ENCODE peak calls at places on chromosomes 2 and 18, in eight cellular contexts. L is AG10803, G is Peyer's patch, H is kidney, X is GM23338, E is GM20000, O is IMR-90, D is astrocyte of the spinal cord. Y is an unnamed sample.

GRCh38 chr18:27735117-27735516 is 441.8 kb downstream of the CDH2 start:
- DNase-seq in L (no peak), G (no peak), H (no peak), X (no peak), E (no peak), O (no peak), D (no peak), Y (no peak)

GRCh38 chr2:180203972-180204371 is 196.9 kb upstream of the CWC22 start:
- DNase-seq in L (peak; percentile 75), G (no peak), H (no peak), X (no peak), E (no peak), O (peak; percentile 80), D (peak; percentile 17), Y (no peak)

GRCh38 chr2:15730545-15731212 is 139.0 kb downstream of the DDX1 start:
- DNase-seq in L (peak; percentile 93), G (peak; percentile 53), H (peak; percentile 98), X (no peak), E (no peak), O (peak; percentile 92), D (peak; percentile 98), Y (peak; percentile 63)

GRCh38 chr2:219247678-219248642 is 2.7 kb downstream of the STK16 start:
- DNase-seq in L (no peak), G (peak; percentile 75), H (peak; percentile 59), X (peak; percentile 54), E (no peak), O (no peak), D (no peak), Y (peak; percentile 47)

GRCh38 chr2:128550801-128551416 is 232.2 kb upstream of the HS6ST1 start:
- DNase-seq in L (no peak), G (no peak), H (no peak), X (no peak), E (no peak), O (no peak), D (no peak), Y (no peak)

GRCh38 chr2:211881449-211881848 is 657.2 kb downstream of the ERBB4 start:
- DNase-seq in L (no peak), G (no peak), H (no peak), X (peak; percentile 67), E (no peak), O (no peak), D (no peak), Y (no peak)

GRCh38 chr2:175880-176800 is 87.7 kb downstream of the SH3YL1 start:
- DNase-seq in L (peak; percentile 33), G (peak; percentile 27), H (no peak), X (no peak), E (no peak), O (peak; percentile 1), D (no peak), Y (no peak)

GRCh38 chr2:109397883-109398282 is 215.9 kb downstream of the SEPTIN10 start:
- DNase-seq in L (no peak), G (no peak), H (no peak), X (no peak), E (no peak), O (no peak), D (no peak), Y (no peak)

GRCh38 chr2:127051116-127051779 is 55.7 kb downstream of the BIN1 start:
- DNase-seq in L (no peak), G (no peak), H (peak; percentile 71), X (no peak), E (no peak), O (no peak), D (no peak), Y (no peak)

GRCh38 chr2:64359892-64360657 is 93.9 kb upstream of the LGALSL start:
- DNase-seq in L (peak; percentile 83), G (no peak), H (peak; percentile 88), X (peak; percentile 34), E (peak; percentile 39), O (peak; percentile 92), D (peak; percentile 93), Y (peak; percentile 75)

GRCh38 chr2:233047667-233048066 is 12.5 kb upstream of the INPP5D start:
- DNase-seq in L (no peak), G (no peak), H (no peak), X (no peak), E (no peak), O (no peak), D (no peak), Y (no peak)

GRCh38 chr18:25832008-25832604 is 258.3 kb downstream of the SS18 start:
- DNase-seq in L (peak; percentile 71), G (no peak), H (no peak), X (peak; percentile 80), E (peak; percentile 46), O (peak; percentile 61), D (peak; percentile 69), Y (peak; percentile 47)

GRCh38 chr2:141496805-141497204 is 634.0 kb downstream of the LRP1B start:
- DNase-seq in L (no peak), G (no peak), H (no peak), X (no peak), E (no peak), O (peak; percentile 19), D (no peak), Y (no peak)

GRCh38 chr2:196176142-196176738 is 4.9 kb upstream of the STK17B start:
- DNase-seq in L (no peak), G (peak; percentile 86), H (no peak), X (no peak), E (peak; percentile 68), O (no peak), D (no peak), Y (peak; percentile 94)

GRCh38 chr2:135744761-135745314 is 3.2 kb downstream of the UBXN4 start:
- DNase-seq in L (peak; percentile 22), G (no peak), H (no peak), X (peak; percentile 52), E (peak; percentile 31), O (peak; percentile 17), D (peak; percentile 13), Y (peak; percentile 42)

GRCh38 chr2:69524799-69525198 is 87.6 kb upstream of the NFU1 start:
- DNase-seq in L (no peak), G (no peak), H (no peak), X (peak; percentile 49), E (no peak), O (no peak), D (no peak), Y (no peak)

GRCh38 chr2:164815071-164815793 is 26.4 kb downstream of the COBLL1 start:
- DNase-seq in L (no peak), G (no peak), H (no peak), X (no peak), E (no peak), O (no peak), D (no peak), Y (no peak)

GRCh38 chr2:460861-461260 is 173.0 kb upstream of the ALKAL2 start:
- DNase-seq in L (peak; percentile 3), G (peak; percentile 71), H (no peak), X (no peak), E (peak; percentile 53), O (no peak), D (peak; percentile 39), Y (peak; percentile 35)

GRCh38 chr18:53385889-53386288 is 838.6 kb downstream of the MBD2 start:
- DNase-seq in L (no peak), G (no peak), H (no peak), X (no peak), E (no peak), O (no peak), D (no peak), Y (no peak)

DNA sequence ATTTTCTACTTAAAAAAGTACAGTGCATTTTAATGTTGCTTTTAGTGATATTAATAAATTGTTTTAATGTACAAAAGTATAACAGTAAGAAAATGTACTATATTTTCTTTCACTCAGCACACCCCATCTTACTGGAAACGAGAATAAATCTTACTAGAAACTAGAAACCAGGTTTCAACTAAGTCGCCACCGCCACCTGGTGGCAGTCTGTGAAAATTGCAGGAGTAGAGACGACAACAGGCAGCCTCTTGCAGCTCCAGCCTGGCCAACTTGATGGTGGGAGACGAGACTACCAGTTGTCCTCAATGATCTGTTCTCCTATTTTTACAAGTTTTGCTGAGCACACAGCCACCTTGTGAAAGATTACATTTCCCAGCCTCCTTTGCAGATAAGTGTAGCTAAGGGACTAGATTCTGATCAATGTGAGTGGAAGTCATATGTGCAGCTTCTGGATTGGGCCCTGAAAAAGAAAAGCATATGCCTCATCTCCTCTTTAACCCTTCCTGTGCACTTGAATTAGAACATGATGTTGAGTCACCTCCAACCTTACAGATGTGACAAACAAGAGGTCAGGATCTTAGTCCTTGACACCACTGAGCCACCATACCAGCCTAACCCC is 8.7 kb downstream of the OTOF start:
- DNase-seq in L (peak; percentile 11), G (no peak), H (peak; percentile 61), X (peak; percentile 90), E (peak; percentile 80), O (peak; percentile 59), D (peak; percentile 71), Y (peak; percentile 84)
- TF ChIP-seq CTCF in L (peak; percentile 59), G (peak; percentile 51), H (peak; percentile 36), X (peak; percentile 93), E (peak; percentile 61), O (peak; percentile 62), D (peak; percentile 71), Y (peak; percentile 71)

DNA sequence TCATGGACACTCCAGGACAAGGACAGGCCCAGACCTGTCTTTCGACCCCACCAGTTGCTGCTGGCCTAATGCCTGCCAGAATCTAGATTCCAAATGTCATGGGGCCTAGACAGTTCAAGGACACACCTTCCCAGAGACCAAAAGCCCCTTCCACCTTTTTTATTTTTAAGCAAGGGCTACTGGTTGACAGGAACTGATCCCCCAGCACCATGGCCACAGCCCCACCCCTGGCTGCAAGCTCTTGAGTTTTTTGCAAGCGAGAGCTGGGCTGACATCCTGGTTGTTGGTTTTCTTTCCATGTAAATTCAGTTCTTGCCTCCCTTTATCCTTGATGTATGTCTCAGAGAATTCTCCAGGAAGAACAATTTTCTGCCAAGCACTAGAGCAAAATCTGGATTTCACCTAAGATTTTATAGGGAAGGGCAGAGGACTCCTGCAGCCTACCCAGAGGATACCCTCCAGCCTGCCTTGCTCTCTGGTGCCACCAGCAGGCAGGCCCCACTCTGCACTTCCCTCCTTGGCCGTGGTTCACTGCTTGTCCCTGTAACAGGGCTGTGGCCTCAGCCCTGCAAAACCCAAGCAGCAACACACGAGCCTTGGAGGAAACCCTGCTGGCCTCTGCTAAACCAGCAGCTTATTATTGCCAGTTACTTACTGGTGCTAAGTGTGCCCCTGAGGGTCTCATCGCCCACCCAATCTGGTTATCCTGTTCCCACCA is 97.7 kb downstream of the TWIST2 start:
- DNase-seq in L (peak; percentile 68), G (no peak), H (no peak), X (peak; percentile 68), E (no peak), O (peak; percentile 42), D (peak; percentile 44), Y (peak; percentile 18)
- TF ChIP-seq CTCF in L (peak; percentile 87), G (peak; percentile 34), H (peak; percentile 43), X (peak; percentile 57), E (peak; percentile 14), O (peak; percentile 77), D (peak; percentile 84), Y (peak; percentile 57)

GRCh38 chr2:169676357-169676756 is 17.8 kb downstream of the CFAP210 start:
- DNase-seq in L (no peak), G (no peak), H (no peak), X (peak; percentile 59), E (no peak), O (no peak), D (no peak), Y (no peak)
- TF ChIP-seq CTCF in L (no peak), G (no peak), H (no peak), X (peak; percentile 73), E (peak; percentile 5), O (no peak), D (no peak), Y (peak; percentile 41)

DNA sequence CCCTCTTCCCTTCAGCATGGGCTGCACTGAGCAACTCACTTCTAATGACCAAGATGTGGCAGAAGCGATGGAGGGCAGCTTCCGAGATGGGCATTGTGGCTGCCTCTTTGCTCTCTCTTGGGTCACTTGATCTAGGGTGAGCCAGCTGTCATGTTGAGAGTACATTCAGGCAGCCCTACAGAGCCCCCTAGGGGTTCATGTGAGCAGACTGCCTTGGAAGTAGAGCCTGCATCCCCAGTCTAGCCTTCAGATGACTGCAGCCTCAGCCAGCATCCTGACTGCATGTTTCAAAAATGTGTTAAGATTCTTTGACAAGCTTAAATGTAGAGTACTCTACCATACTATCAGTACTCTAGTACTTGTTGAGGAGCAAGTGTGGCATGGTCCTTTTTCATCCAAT is 143.9 kb downstream of the NCK2 start:
- DNase-seq in L (no peak), G (no peak), H (no peak), X (peak; percentile 58), E (no peak), O (no peak), D (no peak), Y (peak; percentile 51)
- TF ChIP-seq CTCF in L (no peak), G (peak; percentile 6), H (no peak), X (peak; percentile 54), E (no peak), O (no peak), D (no peak), Y (peak; percentile 26)